ENCODE peak calls at places on chromosomes 13 and 19, in eight cellular contexts. H is colonic mucosa, W is brain microvascular endothelial cell, K is fibroblast of pulmonary artery, O is dorsolateral prefrontal cortex, G is glutamatergic neuron, B is pancreas, Q is fibroblast of lung. J is an unnamed sample.

GRCh38 chr13:86409466-86410241 is 610.4 kb upstream of the SLITRK6 start:
- DNase-seq in H (no peak), W (no peak), K (no peak), O (no peak), G (no peak), B (no peak), Q (no peak), J (no peak)

GRCh38 chr13:31867709-31868108 is 128.4 kb downstream of the RXFP2 start:
- DNase-seq in H (no peak), W (no peak), K (no peak), O (no peak), G (no peak), B (no peak), Q (no peak), J (no peak)

GRCh38 chr19:7636317-7636690 is 606 bp upstream of the STXBP2 start:
- DNase-seq in H (no peak), W (no peak), K (no peak), O (no peak), G (no peak), B (no peak), Q (no peak), J (no peak)

GRCh38 chr13:23724196-23724970 is 154.2 kb downstream of the TNFRSF19 start:
- DNase-seq in H (no peak), W (no peak), K (no peak), O (no peak), G (no peak), B (no peak), Q (peak), J (no peak)

GRCh38 chr19:35093430-35093829 is 22.2 kb upstream of the FXYD3 start:
- DNase-seq in H (no peak), W (no peak), K (no peak), O (no peak), G (no peak), B (no peak), Q (no peak), J (no peak)

GRCh38 chr19:15379996-15380647 is 535 bp upstream of the AKAP8 start:
- DNase-seq in H (peak), W (peak), K (peak), O (no peak), G (peak), B (peak), Q (peak), J (peak)

GRCh38 chr13:21402586-21403307 is 56.4 kb downstream of the ZDHHC20 start:
- DNase-seq in H (no peak), W (peak), K (peak), O (no peak), G (no peak), B (no peak), Q (peak), J (no peak)

GRCh38 chr19:17676295-17676694 is 11.9 kb downstream of the UNC13A start:
- DNase-seq in H (no peak), W (no peak), K (no peak), O (no peak), G (no peak), B (no peak), Q (no peak), J (peak)

GRCh38 chr19:51346742-51347141 is 4.8 kb upstream of the VSIG10L start:
- DNase-seq in H (no peak), W (no peak), K (no peak), O (no peak), G (no peak), B (no peak), Q (no peak), J (no peak)

GRCh38 chr13:43289458-43290255 is 266.3 kb downstream of the DNAJC15 start:
- DNase-seq in H (no peak), W (no peak), K (no peak), O (no peak), G (no peak), B (no peak), Q (peak), J (no peak)

GRCh38 chr19:47613165-47614146 is 4.5 kb downstream of the BICRA start:
- DNase-seq in H (no peak), W (peak), K (peak), O (no peak), G (peak), B (no peak), Q (peak), J (no peak)

GRCh38 chr13:111058796-111059506 is 56.2 kb upstream of the ARHGEF7 start:
- DNase-seq in H (no peak), W (peak), K (no peak), O (no peak), G (no peak), B (no peak), Q (no peak), J (no peak)

GRCh38 chr19:41205995-41206394 is 13.0 kb downstream of the CYP2S1 start:
- DNase-seq in H (no peak), W (no peak), K (no peak), O (no peak), G (no peak), B (no peak), Q (no peak), J (no peak)

GRCh38 chr19:16880884-16881554 is 7.8 kb upstream of the F2RL3 start:
- DNase-seq in H (no peak), W (no peak), K (no peak), O (no peak), G (no peak), B (no peak), Q (no peak), J (no peak)

GRCh38 chr13:31556376-31556775 is 182.9 kb upstream of the RXFP2 start:
- DNase-seq in H (no peak), W (peak), K (peak), O (no peak), G (no peak), B (no peak), Q (peak), J (no peak)

GRCh38 chr19:8340341-8341096 is 2.5 kb downstream of the KANK3 start:
- DNase-seq in H (no peak), W (no peak), K (peak), O (no peak), G (no peak), B (no peak), Q (no peak), J (peak)

GRCh38 chr19:29768166-29768565 is 43.6 kb upstream of the CCNE1 start:
- DNase-seq in H (no peak), W (no peak), K (no peak), O (no peak), G (no peak), B (no peak), Q (no peak), J (no peak)

GRCh38 chr13:76455960-76456359 is 430.2 kb downstream of the KCTD12 start:
- DNase-seq in H (no peak), W (peak), K (peak), O (no peak), G (no peak), B (no peak), Q (peak), J (no peak)

GRCh38 chr13:95956589-95957148 is 96.5 kb downstream of the UGGT2 start:
- DNase-seq in H (no peak), W (peak), K (peak), O (no peak), G (no peak), B (no peak), Q (peak), J (no peak)

GRCh38 chr19:1587872-1588271 is 4.8 kb downstream of the MBD3 start:
- DNase-seq in H (no peak), W (no peak), K (no peak), O (no peak), G (no peak), B (no peak), Q (no peak), J (no peak)

GRCh38 chr13:78341032-78341431 is 262.3 kb downstream of the POU4F1 start:
- DNase-seq in H (no peak), W (no peak), K (peak), O (no peak), G (no peak), B (no peak), Q (no peak), J (peak)

GRCh38 chr19:50362656-50363424 is 2.6 kb downstream of the NAPSA start:
- DNase-seq in H (no peak), W (no peak), K (no peak), O (no peak), G (no peak), B (no peak), Q (no peak), J (no peak)

GRCh38 chr13:37149380-37149779 is 43.9 kb upstream of the CSNK1A1L start:
- DNase-seq in H (no peak), W (no peak), K (no peak), O (no peak), G (no peak), B (no peak), Q (no peak), J (no peak)

GRCh38 chr13:22126433-22127021 is 455.7 kb downstream of the FGF9 start:
- DNase-seq in H (no peak), W (no peak), K (no peak), O (no peak), G (no peak), B (no peak), Q (no peak), J (peak)

GRCh38 chr19:55546822-55547614 is 1.7 kb upstream of the SBK3 start:
- DNase-seq in H (peak), W (peak), K (peak), O (peak), G (no peak), B (no peak), Q (peak), J (no peak)

GRCh38 chr13:94433055-94433947 is 46.2 kb downstream of the DCT start:
- DNase-seq in H (no peak), W (no peak), K (peak), O (no peak), G (no peak), B (no peak), Q (no peak), J (peak)
- TF ChIP-seq CTCF in H (no peak), W (no peak), K (no peak), O (no peak), G (no peak), B (no peak), Q (no peak), J (no peak)

DNA sequence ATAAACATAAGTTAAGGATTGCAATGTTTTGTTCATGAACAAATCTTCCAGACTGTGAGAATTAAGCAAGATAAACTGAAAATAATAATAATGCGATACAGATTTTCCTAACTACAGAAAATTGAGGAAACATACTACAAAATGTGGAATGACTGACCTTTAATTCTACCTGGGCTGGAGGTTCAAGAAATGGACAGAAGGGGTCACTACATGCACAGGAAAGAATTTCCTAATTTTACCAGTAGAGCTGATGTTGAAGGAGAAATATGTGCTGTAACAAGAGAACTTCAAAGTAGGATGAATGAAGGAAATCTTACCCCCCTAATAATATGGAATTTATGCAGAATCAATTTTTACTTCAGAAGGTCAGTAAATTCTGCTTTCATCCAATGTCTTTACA is 62.3 kb downstream of the ZNF627 start:
- DNase-seq in H (no peak), W (no peak), K (peak), O (no peak), G (no peak), B (no peak), Q (no peak), J (peak)
- TF ChIP-seq CTCF in H (no peak), W (no peak), K (peak), O (peak), G (no peak), B (no peak), Q (no peak), J (peak)

DNA sequence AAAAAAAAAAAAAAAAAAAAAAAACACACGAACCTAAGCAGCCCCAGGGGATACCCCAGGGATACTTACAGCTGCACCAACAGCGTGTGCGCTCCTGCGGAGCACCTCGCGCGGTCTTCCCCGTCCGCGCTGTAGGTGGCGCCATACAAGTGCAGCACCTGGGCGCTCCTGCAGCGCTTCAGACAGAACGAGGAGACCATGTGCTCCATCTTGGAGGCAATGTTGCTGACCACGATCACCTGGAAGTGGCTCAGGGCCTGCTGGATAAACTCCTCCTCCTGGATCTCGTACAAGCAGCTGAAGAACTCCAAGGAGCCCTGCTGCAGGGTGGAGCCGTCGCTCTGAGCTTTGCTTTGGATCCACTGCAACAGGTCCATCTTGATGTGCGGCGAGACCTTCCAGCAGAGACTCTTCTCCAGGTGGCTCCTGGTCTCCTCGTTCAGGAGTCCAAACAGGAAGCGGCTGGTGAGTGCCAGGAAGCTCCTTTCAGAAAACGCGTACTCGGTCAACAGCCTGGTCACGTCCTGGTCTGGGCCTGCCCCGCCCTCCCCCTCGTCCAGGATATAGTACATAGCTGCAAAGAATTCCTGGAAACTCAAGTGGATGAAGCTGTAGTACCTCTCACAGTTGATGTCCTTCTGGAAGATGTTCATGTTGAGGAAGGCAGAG is 14.5 kb downstream of the NLRP12 start:
- DNase-seq in H (no peak), W (no peak), K (peak), O (no peak), G (peak), B (no peak), Q (no peak), J (no peak)
- TF ChIP-seq CTCF in H (no peak), W (peak), K (peak), O (no peak), G (peak), B (no peak), Q (no peak), J (no peak)

DNA sequence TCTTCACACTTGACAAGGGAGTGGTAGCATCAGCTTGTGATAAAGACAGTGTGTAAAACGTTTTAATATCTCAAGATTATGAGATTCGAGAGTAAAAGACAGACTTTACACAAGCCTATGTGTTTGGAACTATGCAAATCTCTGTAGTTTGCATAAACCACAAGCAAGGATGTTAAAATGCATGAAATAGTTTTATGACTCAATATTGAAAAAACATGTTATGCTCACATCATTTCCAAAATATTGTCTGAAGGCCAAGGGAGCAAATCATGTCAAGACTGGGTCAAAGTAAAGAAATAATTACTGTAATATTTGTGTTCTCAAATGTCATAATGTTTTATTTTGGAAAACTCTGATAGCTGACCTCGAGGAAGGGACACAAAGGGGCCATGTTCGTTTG is 316.8 kb upstream of the KLF12 start:
- DNase-seq in H (no peak), W (no peak), K (no peak), O (no peak), G (no peak), B (no peak), Q (peak), J (no peak)
- TF ChIP-seq CTCF in H (no peak), W (no peak), K (no peak), O (no peak), G (no peak), B (no peak), Q (no peak), J (no peak)

J was measured in GM13977.